ENCODE peak calls at places on chromosomes 7 and 10, in five cellular contexts. One of them, this sample, is unnamed. For H3K36me3 and H3K4me1, the result is how much of the 10 kb centered on the place peaks cover.

GRCh38 chr10:126216221-126216701 is 172.0 kb downstream of the ADAM12 start:
- DNase-seq in neural progenitor cell: no peak
- DNase-seq in OCI-LY7: no peak
- DNase-seq in IMR-90: peak
- DNase-seq in endodermal cell: no peak
- DNase-seq in this sample: no peak

GRCh38 chr7:84190016-84190705 is 4.4 kb downstream of the SEMA3A start:
- DNase-seq in neural progenitor cell: no peak
- DNase-seq in OCI-LY7: no peak
- DNase-seq in IMR-90: peak
- DNase-seq in endodermal cell: no peak
- DNase-seq in this sample: no peak

GRCh38 chr7:27157717-27158431 is 1.4 kb upstream of the HOXA7 start:
- DNase-seq in neural progenitor cell: no peak
- DNase-seq in OCI-LY7: no peak
- DNase-seq in IMR-90: no peak
- DNase-seq in endodermal cell: peak
- DNase-seq in this sample: peak

GRCh38 chr7:46534593-46535271 is 613.7 kb upstream of the IGFBP3 start:
- DNase-seq in neural progenitor cell: peak
- DNase-seq in OCI-LY7: no peak
- DNase-seq in IMR-90: peak
- DNase-seq in endodermal cell: peak
- DNase-seq in this sample: peak

GRCh38 chr10:78028438-78029293 is 649 bp downstream of the POLR3A start:
- DNase-seq in neural progenitor cell: peak
- DNase-seq in OCI-LY7: peak
- DNase-seq in IMR-90: peak
- DNase-seq in endodermal cell: no peak
- DNase-seq in this sample: no peak

GRCh38 chr7:125573131-125573530 is 643.5 kb upstream of the POT1 start:
- DNase-seq in neural progenitor cell: no peak
- DNase-seq in OCI-LY7: no peak
- DNase-seq in IMR-90: no peak
- DNase-seq in endodermal cell: no peak
- DNase-seq in this sample: no peak

GRCh38 chr10:126670886-126671285 is 393 bp upstream of the C10orf90 start:
- DNase-seq in neural progenitor cell: no peak
- DNase-seq in OCI-LY7: no peak
- DNase-seq in IMR-90: no peak
- DNase-seq in endodermal cell: no peak
- DNase-seq in this sample: no peak

GRCh38 chr7:124752310-124752709 is 13.3 kb downstream of the GPR37 start:
- DNase-seq in neural progenitor cell: no peak
- DNase-seq in OCI-LY7: no peak
- DNase-seq in IMR-90: peak
- DNase-seq in endodermal cell: no peak
- DNase-seq in this sample: no peak

GRCh38 chr7:93981480-93981874 is 22.7 kb downstream of the BET1 start:
- DNase-seq in neural progenitor cell: peak
- DNase-seq in OCI-LY7: no peak
- DNase-seq in IMR-90: no peak
- DNase-seq in endodermal cell: peak
- DNase-seq in this sample: no peak

GRCh38 chr7:158854681-158855081 is 1.7 kb upstream of the DYNC2I1 start:
- DNase-seq in neural progenitor cell: no peak
- DNase-seq in OCI-LY7: no peak
- DNase-seq in IMR-90: no peak
- DNase-seq in endodermal cell: no peak
- DNase-seq in this sample: no peak

GRCh38 chr10:70715853-70716795 is 43.8 kb downstream of the ADAMTS14 start:
- DNase-seq in neural progenitor cell: peak
- DNase-seq in OCI-LY7: no peak
- DNase-seq in IMR-90: peak
- DNase-seq in endodermal cell: no peak
- DNase-seq in this sample: no peak

GRCh38 chr10:94673614-94674321 is 9.8 kb upstream of the CYP2C18 start:
- DNase-seq in neural progenitor cell: no peak
- DNase-seq in OCI-LY7: no peak
- DNase-seq in IMR-90: no peak
- DNase-seq in endodermal cell: no peak
- DNase-seq in this sample: no peak

GRCh38 chr7:149865437-149865836 is 8.3 kb upstream of the ATP6V0E2 start:
- DNase-seq in neural progenitor cell: no peak
- DNase-seq in OCI-LY7: peak
- DNase-seq in IMR-90: peak
- DNase-seq in endodermal cell: peak
- DNase-seq in this sample: peak

GRCh38 chr7:134420509-134421125 is 38.3 kb downstream of the AKR1B1 start:
- DNase-seq in neural progenitor cell: peak
- DNase-seq in OCI-LY7: peak
- DNase-seq in IMR-90: peak
- DNase-seq in endodermal cell: peak
- DNase-seq in this sample: no peak

GRCh38 chr10:23110722-23111660 is 15.6 kb downstream of the MSRB2 start:
- DNase-seq in neural progenitor cell: peak
- DNase-seq in OCI-LY7: no peak
- DNase-seq in IMR-90: no peak
- DNase-seq in endodermal cell: no peak
- DNase-seq in this sample: no peak

GRCh38 chr7:23393636-23394035 is 76.7 kb downstream of the IGF2BP3 start:
- DNase-seq in neural progenitor cell: no peak
- DNase-seq in OCI-LY7: no peak
- DNase-seq in IMR-90: no peak
- DNase-seq in endodermal cell: no peak
- DNase-seq in this sample: no peak

GRCh38 chr7:55690-56248 is 136.6 kb upstream of the FAM20C start:
- DNase-seq in neural progenitor cell: no peak
- DNase-seq in OCI-LY7: no peak
- DNase-seq in IMR-90: no peak
- DNase-seq in endodermal cell: peak
- DNase-seq in this sample: peak

GRCh38 chr7:106021211-106022067 is 58.4 kb downstream of the CDHR3 start:
- DNase-seq in neural progenitor cell: no peak
- DNase-seq in OCI-LY7: no peak
- DNase-seq in IMR-90: peak
- DNase-seq in endodermal cell: peak
- DNase-seq in this sample: no peak

GRCh38 chr7:158402471-158402870 is 185.2 kb downstream of the PTPRN2 start:
- DNase-seq in neural progenitor cell: no peak
- DNase-seq in OCI-LY7: no peak
- DNase-seq in IMR-90: no peak
- DNase-seq in endodermal cell: no peak
- DNase-seq in this sample: no peak

GRCh38 chr10:120455606-120456005 is 1.4 kb upstream of the PLPP4 start:
- DNase-seq in neural progenitor cell: no peak
- DNase-seq in OCI-LY7: no peak
- DNase-seq in IMR-90: no peak
- DNase-seq in endodermal cell: no peak
- DNase-seq in this sample: no peak

GRCh38 chr7:41110186-41110585 is 592.7 kb downstream of the INHBA start:
- DNase-seq in neural progenitor cell: no peak
- DNase-seq in OCI-LY7: no peak
- DNase-seq in IMR-90: peak
- DNase-seq in endodermal cell: no peak
- DNase-seq in this sample: no peak

GRCh38 chr10:86160890-86161585 is 205.6 kb downstream of the GRID1 start:
- DNase-seq in neural progenitor cell: no peak
- DNase-seq in OCI-LY7: no peak
- DNase-seq in IMR-90: no peak
- DNase-seq in endodermal cell: no peak
- DNase-seq in this sample: peak

GRCh38 chr7:51187941-51188340 is 128.7 kb downstream of the COBL start:
- DNase-seq in neural progenitor cell: peak
- DNase-seq in OCI-LY7: no peak
- DNase-seq in IMR-90: no peak
- DNase-seq in endodermal cell: peak
- DNase-seq in this sample: no peak

GRCh38 chr10:7389844-7390243 is 21.0 kb downstream of the SFMBT2 start:
- DNase-seq in neural progenitor cell: no peak
- DNase-seq in OCI-LY7: no peak
- DNase-seq in IMR-90: no peak
- DNase-seq in endodermal cell: no peak
- DNase-seq in this sample: no peak
- H3K36me3 ChIP-seq in neural progenitor cell: under half
- H3K36me3 ChIP-seq in OCI-LY7: under half
- H3K36me3 ChIP-seq in IMR-90: under half
- H3K36me3 ChIP-seq in endodermal cell: under half
- H3K36me3 ChIP-seq in this sample: under half

GRCh38 chr10:14391342-14391741 is 60.6 kb upstream of the FRMD4A start:
- DNase-seq in neural progenitor cell: no peak
- DNase-seq in OCI-LY7: no peak
- DNase-seq in IMR-90: no peak
- DNase-seq in endodermal cell: no peak
- DNase-seq in this sample: no peak

GRCh38 chr10:14397069-14397468 is 66.3 kb upstream of the FRMD4A start:
- DNase-seq in neural progenitor cell: no peak
- DNase-seq in OCI-LY7: no peak
- DNase-seq in IMR-90: peak
- DNase-seq in endodermal cell: peak
- DNase-seq in this sample: no peak

GRCh38 chr10:14394179-14394578 is 63.5 kb upstream of the FRMD4A start:
- DNase-seq in neural progenitor cell: no peak
- DNase-seq in OCI-LY7: no peak
- DNase-seq in IMR-90: no peak
- DNase-seq in endodermal cell: no peak
- DNase-seq in this sample: no peak

GRCh38 chr10:14399641-14400040 is 68.9 kb upstream of the FRMD4A start:
- DNase-seq in neural progenitor cell: no peak
- DNase-seq in OCI-LY7: no peak
- DNase-seq in IMR-90: no peak
- DNase-seq in endodermal cell: no peak
- DNase-seq in this sample: no peak

GRCh38 chr10:14396441-14397048 is 65.8 kb upstream of the FRMD4A start:
- DNase-seq in neural progenitor cell: no peak
- DNase-seq in OCI-LY7: no peak
- DNase-seq in IMR-90: no peak
- DNase-seq in endodermal cell: no peak
- DNase-seq in this sample: no peak
- TF ChIP-seq CTCF in neural progenitor cell: peak
- TF ChIP-seq CTCF in OCI-LY7: peak
- TF ChIP-seq CTCF in IMR-90: peak
- TF ChIP-seq CTCF in endodermal cell: peak
- TF ChIP-seq CTCF in this sample: peak

DNA sequence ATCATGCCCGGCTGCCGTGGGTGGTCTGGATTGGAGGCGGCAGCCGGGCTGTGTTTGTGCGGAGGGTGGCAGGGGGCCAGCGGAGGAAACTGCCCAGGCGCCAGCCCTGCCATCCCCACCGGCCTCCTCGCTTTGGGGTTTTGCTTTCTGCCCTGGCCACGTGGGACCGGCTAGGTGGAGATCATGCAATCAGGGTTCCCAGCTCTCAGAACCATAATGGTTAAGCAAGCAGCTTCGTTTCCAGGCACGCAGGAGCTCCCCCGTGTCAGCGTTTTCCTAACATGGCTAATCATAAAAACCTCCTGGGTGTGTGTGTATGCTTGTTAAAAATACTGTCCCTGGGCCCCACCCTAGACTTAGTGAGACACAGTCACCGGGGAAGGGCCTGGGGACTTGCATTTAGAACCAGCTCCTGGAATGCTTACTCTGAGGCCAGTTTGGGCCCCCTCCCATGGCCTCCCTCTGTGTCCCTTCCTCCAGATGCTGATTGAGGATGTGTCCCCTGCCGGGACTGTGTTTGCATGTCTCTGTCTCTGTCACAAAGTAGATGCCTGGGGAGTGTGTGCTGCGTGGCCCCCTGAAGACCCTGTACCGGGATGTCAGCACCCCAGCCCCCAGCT is 119.3 kb downstream of the CUX1 start:
- DNase-seq in neural progenitor cell: peak
- DNase-seq in OCI-LY7: peak
- DNase-seq in IMR-90: peak
- DNase-seq in endodermal cell: peak
- DNase-seq in this sample: peak
- H3K4me1 ChIP-seq in neural progenitor cell: under half
- H3K4me1 ChIP-seq in OCI-LY7: half or more
- H3K4me1 ChIP-seq in IMR-90: under half
- H3K4me1 ChIP-seq in endodermal cell: under half
- H3K4me1 ChIP-seq in this sample: under half

GRCh38 chr10:68499544-68499943 is 27.8 kb upstream of the DNA2 start:
- DNase-seq in neural progenitor cell: no peak
- DNase-seq in OCI-LY7: no peak
- DNase-seq in IMR-90: no peak
- DNase-seq in endodermal cell: no peak
- DNase-seq in this sample: no peak
- H3K36me3 ChIP-seq in neural progenitor cell: under half
- H3K36me3 ChIP-seq in OCI-LY7: under half
- H3K36me3 ChIP-seq in IMR-90: under half
- H3K36me3 ChIP-seq in endodermal cell: under half
- H3K36me3 ChIP-seq in this sample: under half

DNA sequence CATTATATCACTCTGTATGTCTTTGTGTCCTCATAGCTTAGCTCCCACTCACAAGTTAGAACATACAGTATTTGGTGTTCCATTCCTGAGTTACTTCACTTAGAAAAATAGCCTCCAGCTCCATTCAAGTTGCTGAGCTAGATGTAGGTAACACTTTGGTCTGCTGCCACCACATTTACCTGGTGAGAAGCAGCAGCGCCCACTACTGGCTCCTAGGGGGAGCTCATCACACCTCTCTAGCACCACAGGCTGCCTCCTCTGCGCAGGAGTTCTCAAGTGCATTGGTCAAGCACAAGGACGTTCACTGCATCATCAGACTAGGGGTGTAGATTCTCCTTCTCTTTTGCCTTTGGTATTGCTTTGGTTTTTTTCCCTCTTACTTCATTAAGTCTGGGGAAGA is 530.9 kb upstream of the AUTS2 start:
- DNase-seq in neural progenitor cell: peak
- DNase-seq in OCI-LY7: peak
- DNase-seq in IMR-90: no peak
- DNase-seq in endodermal cell: peak
- DNase-seq in this sample: no peak
- TF ChIP-seq CTCF in neural progenitor cell: peak
- TF ChIP-seq CTCF in OCI-LY7: peak
- TF ChIP-seq CTCF in IMR-90: no peak
- TF ChIP-seq CTCF in endodermal cell: peak
- TF ChIP-seq CTCF in this sample: peak